ENCODE peak calls at places on chromosomes 5 and 9, in five cellular contexts. Z is ELR; K is A549; W is CD4-positive, alpha-beta T cell; U is fibroblast of mammary gland. T is an unnamed sample.

GRCh38 chr9:84070590-84070989 is 90.0 kb downstream of the RMI1 start:
- DNase-seq in Z (no peak), K (peak; percentile 20), W (no peak), U (no peak), T (no peak)

GRCh38 chr9:111450114-111450513 is 34.1 kb downstream of the ECPAS start:
- DNase-seq in Z (no peak), K (no peak), W (no peak), U (no peak), T (no peak)

GRCh38 chr9:91714020-91714721 is 235.9 kb downstream of the ROR2 start:
- DNase-seq in Z (peak; percentile 33), K (peak; percentile 64), W (no peak), U (peak; percentile 67), T (peak; percentile 17)

GRCh38 chr9:32423371-32423770 is 38.9 kb downstream of the ACO1 start:
- DNase-seq in Z (peak; percentile 93), K (no peak), W (no peak), U (no peak), T (peak; percentile 75)

GRCh38 chr5:131644822-131645221 is 9.8 kb upstream of the RAPGEF6 start:
- DNase-seq in Z (peak; percentile 55), K (no peak), W (no peak), U (peak; percentile 34), T (no peak)

GRCh38 chr9:97521576-97522333 is 20.3 kb downstream of the TMOD1 start:
- DNase-seq in Z (no peak), K (no peak), W (no peak), U (no peak), T (no peak)

GRCh38 chr9:88852794-88853193 is 138.5 kb upstream of the S1PR3 start:
- DNase-seq in Z (peak; percentile 99), K (peak; percentile 82), W (no peak), U (peak; percentile 99), T (peak; percentile 92)

GRCh38 chr5:75049581-75050274 is 2.6 kb downstream of the GCNT4 start:
- DNase-seq in Z (peak; percentile 72), K (peak; percentile 83), W (peak; percentile 51), U (peak; percentile 72), T (peak; percentile 55)

GRCh38 chr9:137380606-137381005 is 42.4 kb downstream of the EXD3 start:
- DNase-seq in Z (no peak), K (no peak), W (no peak), U (no peak), T (no peak)

GRCh38 chr5:155402927-155403645 is 389.5 kb downstream of the KIF4B start:
- DNase-seq in Z (no peak), K (no peak), W (no peak), U (no peak), T (no peak)